ENCODE peak calls at places on chromosome 7, in seven cellular contexts. W is lung; C is CD8-positive, alpha-beta T cell; Z is left ventricle myocardium inferior; H is heart right ventricle; R is GM06990; B is body of pancreas. K is an unnamed sample.
A peak's percentile ranks its signal among the peaks of the same experiment; 100 is the strongest.

GRCh38 chr7:158812684-158813083 is 16.6 kb downstream of the ESYT2 start:
- DNase-seq in W (no peak), C (peak; percentile 70), Z (no peak), H (no peak), R (no peak), B (no peak), K (no peak)

GRCh38 chr7:133959505-133959904 is 167.6 kb upstream of the LRGUK start:
- DNase-seq in W (no peak), C (no peak), Z (no peak), H (no peak), R (no peak), B (no peak), K (no peak)

GRCh38 chr7:8168336-8168735 is 93.6 kb downstream of the ICA1 start:
- DNase-seq in W (no peak), C (no peak), Z (no peak), H (no peak), R (no peak), B (no peak), K (no peak)

GRCh38 chr7:103651978-103652377 is 206.0 kb upstream of the SLC26A5 start:
- DNase-seq in W (no peak), C (no peak), Z (no peak), H (no peak), R (no peak), B (no peak), K (no peak)

GRCh38 chr7:130910949-130911944 is 177.2 kb upstream of the KLF14 start:
- DNase-seq in W (no peak), C (no peak), Z (no peak), H (no peak), R (no peak), B (no peak), K (no peak)

GRCh38 chr7:28155964-28156363 is 24.6 kb downstream of the JAZF1 start:
- DNase-seq in W (no peak), C (no peak), Z (no peak), H (no peak), R (no peak), B (peak; percentile 15), K (no peak)

GRCh38 chr7:23863209-23863798 is 153.3 kb downstream of the STK31 start:
- DNase-seq in W (no peak), C (no peak), Z (no peak), H (no peak), R (no peak), B (no peak), K (no peak)

GRCh38 chr7:103851357-103851756 is 138.1 kb downstream of the RELN start:
- DNase-seq in W (no peak), C (no peak), Z (no peak), H (no peak), R (no peak), B (no peak), K (no peak)

GRCh38 chr7:151138541-151138910 is 29.0 kb downstream of the GBX1 start:
- DNase-seq in W (no peak), C (no peak), Z (no peak), H (no peak), R (no peak), B (peak; percentile 9), K (peak; percentile 44)

GRCh38 chr7:43071604-43072003 is 40.8 kb upstream of the HECW1 start:
- DNase-seq in W (no peak), C (no peak), Z (no peak), H (no peak), R (no peak), B (no peak), K (no peak)

GRCh38 chr7:53604201-53604600 is 568.8 kb downstream of the POM121L12 start:
- DNase-seq in W (no peak), C (no peak), Z (no peak), H (no peak), R (no peak), B (no peak), K (no peak)

GRCh38 chr7:27128776-27129728 is 1.5 kb downstream of the HOXA4 start:
- DNase-seq in W (no peak), C (no peak), Z (no peak), H (no peak), R (no peak), B (no peak), K (no peak)

GRCh38 chr7:27131390-27131819 is 848 bp upstream of the HOXA4 start:
- DNase-seq in W (no peak), C (no peak), Z (no peak), H (no peak), R (no peak), B (no peak), K (no peak)

GRCh38 chr7:27128034-27128433 is 2.5 kb downstream of the HOXA4 start:
- DNase-seq in W (no peak), C (no peak), Z (no peak), H (no peak), R (no peak), B (no peak), K (no peak)

GRCh38 chr7:27130540-27131389 is at the start of gene HOXA4:
- DNase-seq in W (peak; percentile 77), C (peak; percentile 50), Z (peak; percentile 76), H (peak; percentile 61), R (peak; percentile 53), B (peak; percentile 55), K (peak; percentile 96)

GRCh38 chr7:27129729-27130539 is 623 bp downstream of the HOXA4 start:
- DNase-seq in W (no peak), C (no peak), Z (no peak), H (no peak), R (no peak), B (no peak), K (peak; percentile 59)
- H3K4me3 ChIP-seq in W (peak overlapping the region; percentile 78), C (peak overlapping the region; percentile 84), Z (peak overlapping the region; percentile 67), H (peak overlapping the region; percentile 51), R (no peak overlapping the region), B (no peak overlapping the region), K (peak overlapping the region; percentile 92)

GRCh38 chr7:101813414-101814019 is 3.9 kb upstream of the CUX1 start:
- DNase-seq in W (no peak), C (no peak), Z (no peak), H (no peak), R (no peak), B (no peak), K (no peak)
- H3K4me3 ChIP-seq in W (no peak overlapping the region), C (no peak overlapping the region), Z (peak overlapping the region; percentile 92), H (peak overlapping the region; percentile 91), R (no peak overlapping the region), B (no peak overlapping the region), K (peak overlapping the region; percentile 82)

GRCh38 chr7:20776214-20776875 is 10.3 kb downstream of the SP8 start:
- DNase-seq in W (no peak), C (no peak), Z (no peak), H (no peak), R (no peak), B (no peak), K (no peak)
- H3K4me3 ChIP-seq in W (no peak overlapping the region), C (no peak overlapping the region), Z (no peak overlapping the region), H (no peak overlapping the region), R (no peak overlapping the region), B (no peak overlapping the region), K (no peak overlapping the region)

GRCh38 chr7:138564365-138564764 is 104.3 kb downstream of the TRIM24 start:
- DNase-seq in W (peak; percentile 34), C (no peak), Z (no peak), H (no peak), R (no peak), B (no peak), K (no peak)

GRCh38 chr7:138565071-138565450 is 105.0 kb downstream of the TRIM24 start:
- DNase-seq in W (no peak), C (no peak), Z (no peak), H (no peak), R (peak; percentile 1), B (no peak), K (no peak)

GRCh38 chr7:138559448-138559847 is 99.4 kb downstream of the TRIM24 start:
- DNase-seq in W (no peak), C (no peak), Z (no peak), H (no peak), R (no peak), B (no peak), K (no peak)

GRCh38 chr7:138565451-138566114 is 105.5 kb downstream of the TRIM24 start:
- DNase-seq in W (no peak), C (no peak), Z (no peak), H (no peak), R (no peak), B (no peak), K (no peak)

DNA sequence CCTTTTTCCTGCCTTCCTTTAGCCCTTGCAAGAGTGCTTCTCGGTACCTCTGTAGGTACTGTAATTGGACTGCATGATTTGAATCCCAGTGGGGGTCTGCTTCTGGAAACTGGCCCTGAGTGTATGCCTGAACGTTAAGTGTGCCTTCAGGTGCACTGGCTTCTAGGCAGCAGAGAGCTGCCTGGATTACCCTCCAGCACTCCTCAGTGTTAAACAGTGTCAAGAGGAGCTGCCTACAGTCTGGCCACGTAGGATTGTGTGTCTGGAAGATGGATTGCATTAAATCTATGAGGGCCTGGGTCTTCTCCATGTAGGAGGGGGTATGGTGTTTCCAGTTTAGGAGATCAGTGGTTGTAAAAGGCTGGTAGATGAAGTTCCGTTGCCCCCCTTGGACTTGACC is 103.7 kb downstream of the TRIM24 start:
- DNase-seq in W (no peak), C (no peak), Z (no peak), H (no peak), R (no peak), B (no peak), K (no peak)
- H3K4me3 ChIP-seq in W (no peak overlapping the region), C (no peak overlapping the region), Z (peak overlapping the region; percentile 45), H (peak overlapping the region; percentile 27), R (no peak overlapping the region), B (no peak overlapping the region), K (no peak overlapping the region)

GRCh38 chr7:106767498-106768323 is 97.4 kb upstream of the PIK3CG start:
- DNase-seq in W (no peak), C (no peak), Z (no peak), H (no peak), R (peak; percentile 7), B (no peak), K (no peak)
- H3K4me3 ChIP-seq in W (no peak overlapping the region), C (peak overlapping the region; percentile 13), Z (no peak overlapping the region), H (no peak overlapping the region), R (no peak overlapping the region), B (no peak overlapping the region), K (no peak overlapping the region)

DNA sequence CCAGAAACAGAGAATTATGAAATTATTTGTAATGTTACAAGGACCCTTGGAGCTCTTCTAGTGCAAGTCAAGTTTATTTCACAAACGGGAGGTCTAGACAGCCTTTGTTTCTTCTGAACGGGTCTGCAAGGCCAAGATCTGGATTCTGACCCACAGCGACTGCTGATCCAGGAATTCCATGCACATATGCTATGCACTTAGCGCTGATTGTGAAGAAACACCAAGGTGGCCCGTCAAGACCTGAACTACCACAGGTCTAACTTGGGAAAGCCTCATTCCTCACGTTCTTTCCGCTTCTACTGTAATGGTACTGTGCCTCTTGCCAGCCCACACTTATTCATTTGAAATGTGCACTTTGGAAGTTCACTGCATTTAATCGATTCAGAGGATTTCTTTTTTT is 249.7 kb upstream of the C7orf33 start:
- DNase-seq in W (no peak), C (no peak), Z (no peak), H (no peak), R (no peak), B (no peak), K (no peak)
- H3K4me3 ChIP-seq in W (no peak overlapping the region), C (no peak overlapping the region), Z (no peak overlapping the region), H (no peak overlapping the region), R (no peak overlapping the region), B (no peak overlapping the region), K (no peak overlapping the region)